ENCODE peak calls at places on chromosomes 3 and 15, in five cellular contexts. F, I, H, J and S are unnamed samples.

GRCh38 chr3:195131149-195131548 is 139.8 kb downstream of the XXYLT1 start:
- DNase-seq in F (peak), I (no peak), H (no peak), J (no peak), S (no peak)

GRCh38 chr3:134799393-134799792 is 4.3 kb downstream of the EPHB1 start:
- DNase-seq in F (no peak), I (peak), H (peak), J (no peak), S (no peak)

GRCh38 chr3:194259982-194260856 is 90.9 kb downstream of the CPN2 start:
- DNase-seq in F (no peak), I (no peak), H (peak), J (no peak), S (no peak)

GRCh38 chr3:32410367-32411246 is 19.0 kb downstream of the CMTM7 start:
- DNase-seq in F (no peak), I (no peak), H (no peak), J (no peak), S (no peak)

GRCh38 chr3:87206070-87206469 is 21.0 kb upstream of the CHMP2B start:
- DNase-seq in F (peak), I (no peak), H (peak), J (no peak), S (no peak)

GRCh38 chr3:172355836-172356235 is 92.4 kb downstream of the GHSR start:
- DNase-seq in F (peak), I (no peak), H (peak), J (no peak), S (no peak)

GRCh38 chr3:94269763-94270162 is 206.9 kb downstream of the NSUN3 start:
- DNase-seq in F (no peak), I (no peak), H (no peak), J (no peak), S (no peak)

GRCh38 chr15:62964251-62964650 is 78.3 kb upstream of the TPM1 start:
- DNase-seq in F (no peak), I (no peak), H (peak), J (no peak), S (no peak)

GRCh38 chr3:124845406-124845805 is 41.8 kb downstream of the ITGB5 start:
- DNase-seq in F (peak), I (no peak), H (peak), J (no peak), S (no peak)

GRCh38 chr3:189142527-189142926 is 29.2 kb upstream of the TPRG1 start:
- DNase-seq in F (no peak), I (no peak), H (no peak), J (no peak), S (no peak)

GRCh38 chr3:71214797-71215196 is 368.7 kb downstream of the FOXP1 start:
- DNase-seq in F (no peak), I (no peak), H (no peak), J (no peak), S (no peak)

GRCh38 chr3:2908693-2909351 is 201.4 kb downstream of the IL5RA start:
- DNase-seq in F (no peak), I (no peak), H (no peak), J (no peak), S (no peak)

GRCh38 chr15:89750560-89751542 is at the start of gene MESP1:
- DNase-seq in F (peak), I (peak), H (peak), J (peak), S (peak)

GRCh38 chr3:126002189-126002588 is 33.2 kb downstream of the ROPN1B start:
- DNase-seq in F (no peak), I (no peak), H (no peak), J (no peak), S (no peak)

GRCh38 chr3:11976976-11977375 is 27.2 kb upstream of the SYN2 start:
- DNase-seq in F (no peak), I (no peak), H (no peak), J (no peak), S (no peak)

GRCh38 chr15:69311319-69311721 is 12.6 kb downstream of the PAQR5 start:
- DNase-seq in F (no peak), I (no peak), H (peak), J (no peak), S (no peak)

GRCh38 chr3:17775073-17775472 is 32.6 kb upstream of the TBC1D5 start:
- DNase-seq in F (no peak), I (no peak), H (no peak), J (no peak), S (no peak)

GRCh38 chr3:127848131-127849129 is 26.1 kb upstream of the MGLL start:
- DNase-seq in F (no peak), I (no peak), H (peak), J (no peak), S (no peak)

GRCh38 chr3:98994128-98994762 is 92.8 kb upstream of the DCBLD2 start:
- DNase-seq in F (peak), I (no peak), H (peak), J (no peak), S (no peak)

GRCh38 chr3:45171283-45171682 is 25.1 kb upstream of the CDCP1 start:
- DNase-seq in F (no peak), I (no peak), H (no peak), J (no peak), S (no peak)

GRCh38 chr3:172449468-172450149 is 1.4 kb upstream of the GHSR start:
- DNase-seq in F (peak), I (no peak), H (peak), J (no peak), S (no peak)

GRCh38 chr15:90571063-90571541 is 41.4 kb downstream of the CRTC3 start:
- DNase-seq in F (no peak), I (no peak), H (no peak), J (peak), S (no peak)

GRCh38 chr15:62124176-62124952 is 40.7 kb downstream of the C2CD4B start:
- DNase-seq in F (no peak), I (no peak), H (peak), J (peak), S (no peak)

GRCh38 chr15:68387288-68388143 is 44.4 kb downstream of the ITGA11 start:
- DNase-seq in F (no peak), I (peak), H (peak), J (no peak), S (no peak)

GRCh38 chr3:9808345-9809037 is 1.6 kb upstream of the TTLL3 start:
- DNase-seq in F (no peak), I (peak), H (peak), J (peak), S (peak)

GRCh38 chr15:53802672-53803071 is 43.2 kb upstream of the WDR72 start:
- DNase-seq in F (no peak), I (no peak), H (no peak), J (no peak), S (no peak)

GRCh38 chr3:78845605-78846004 is 922.2 kb downstream of the ROBO1 start:
- DNase-seq in F (no peak), I (no peak), H (no peak), J (no peak), S (no peak)

GRCh38 chr3:180223268-180223667 is 186.5 kb upstream of the PEX5L start:
- DNase-seq in F (no peak), I (no peak), H (no peak), J (no peak), S (no peak)

GRCh38 chr3:4850928-4851265 is 128.3 kb upstream of the BHLHE40 start:
- DNase-seq in F (no peak), I (no peak), H (no peak), J (no peak), S (peak)

GRCh38 chr3:16090711-16091110 is 83.8 kb upstream of the GALNT15 start:
- DNase-seq in F (no peak), I (no peak), H (peak), J (no peak), S (no peak)

GRCh38 chr3:39882111-39882510 is 72.7 kb downstream of the MYRIP start:
- DNase-seq in F (no peak), I (no peak), H (no peak), J (no peak), S (no peak)

GRCh38 chr15:29032229-29032625 is 146.5 kb downstream of the APBA2 start:
- DNase-seq in F (no peak), I (no peak), H (no peak), J (no peak), S (no peak)

GRCh38 chr3:183449391-183449790 is 21.0 kb upstream of the MCF2L2 start:
- DNase-seq in F (no peak), I (no peak), H (peak), J (peak), S (no peak)

GRCh38 chr3:53850895-53851294 is 4.5 kb downstream of the IL17RB start:
- DNase-seq in F (no peak), I (no peak), H (peak), J (no peak), S (no peak)

GRCh38 chr15:63232400-63232799 is 43.0 kb downstream of the RAB8B start:
- DNase-seq in F (no peak), I (no peak), H (no peak), J (peak), S (peak)

DNA sequence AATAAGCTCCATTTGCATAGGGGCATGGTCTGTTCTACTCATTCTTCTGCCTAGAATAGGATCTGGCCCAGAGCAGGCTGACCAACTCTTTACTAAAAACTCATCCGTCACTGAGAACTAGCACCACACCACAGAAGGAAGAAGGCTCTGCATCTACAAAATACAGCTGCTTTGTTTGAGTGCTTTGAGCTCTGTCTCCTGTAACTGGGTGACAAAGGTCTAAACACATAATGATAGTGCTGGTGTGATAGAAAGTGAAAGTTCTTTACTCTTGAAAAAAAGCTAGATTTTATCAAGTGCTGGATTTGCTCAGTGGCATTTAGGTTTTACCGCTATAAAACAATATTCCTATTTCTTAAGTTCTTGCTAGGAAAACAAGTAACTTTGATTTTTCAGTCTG is 140.7 kb downstream of the FHIT start:
- DNase-seq in F (no peak), I (no peak), H (no peak), J (no peak), S (no peak)
- H3K27ac ChIP-seq in F (no peak), I (no peak), H (no peak), J (no peak), S (no peak)

GRCh38 chr15:48577495-48577894 is 68.0 kb downstream of the FBN1 start:
- DNase-seq in F (peak), I (no peak), H (no peak), J (no peak), S (no peak)
- H3K27ac ChIP-seq in F (no peak), I (no peak), H (no peak), J (no peak), S (no peak)

GRCh38 chr15:65940618-65940909 is 71.3 kb downstream of the RAB11A start:
- DNase-seq in F (peak), I (no peak), H (peak), J (no peak), S (no peak)
- H3K27ac ChIP-seq in F (peak), I (no peak), H (no peak), J (no peak), S (no peak)

GRCh38 chr3:21859124-21859781 is 108.2 kb upstream of the ZNF385D start:
- DNase-seq in F (no peak), I (no peak), H (no peak), J (no peak), S (no peak)
- H3K27ac ChIP-seq in F (no peak), I (no peak), H (no peak), J (no peak), S (no peak)

GRCh38 chr15:71117906-71118305 is 2.6 kb downstream of the THSD4 start:
- DNase-seq in F (no peak), I (no peak), H (no peak), J (no peak), S (no peak)

GRCh38 chr15:71114887-71115566 is at the start of gene THSD4:
- DNase-seq in F (peak), I (peak), H (peak), J (peak), S (no peak)

GRCh38 chr15:71116942-71117341 is 1.7 kb downstream of the THSD4 start:
- DNase-seq in F (peak), I (no peak), H (no peak), J (no peak), S (no peak)

GRCh38 chr15:71115567-71116351 is 488 bp downstream of the THSD4 start:
- DNase-seq in F (peak), I (no peak), H (peak), J (no peak), S (no peak)

DNA sequence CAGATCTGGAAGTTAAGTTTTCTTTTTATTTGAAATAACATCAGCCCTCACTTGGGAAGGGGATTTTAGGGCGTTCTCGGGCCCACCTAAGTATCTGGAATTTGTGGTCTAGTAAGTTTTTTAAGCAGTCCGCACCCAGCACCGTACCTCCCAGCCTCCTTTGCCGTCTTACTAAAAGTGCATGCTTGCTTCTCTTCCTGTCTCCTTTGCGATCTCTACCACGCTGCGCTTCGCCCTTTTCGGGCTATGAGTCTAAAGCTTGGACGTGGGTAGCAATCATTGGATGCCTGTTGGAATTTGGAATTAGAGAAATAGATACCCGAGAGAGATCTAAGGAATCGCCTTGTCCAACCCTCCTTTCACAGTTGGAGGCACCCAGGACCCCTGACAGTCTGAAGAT is 1.1 kb downstream of the THSD4 start:
- DNase-seq in F (peak), I (no peak), H (peak), J (no peak), S (no peak)
- H3K27ac ChIP-seq in F (peak), I (no peak), H (peak), J (no peak), S (no peak)

GRCh38 chr3:102017784-102018183 is 168.5 kb downstream of the NFKBIZ start:
- DNase-seq in F (no peak), I (no peak), H (no peak), J (no peak), S (no peak)

GRCh38 chr3:102016417-102016816 is 167.1 kb downstream of the NFKBIZ start:
- DNase-seq in F (no peak), I (no peak), H (no peak), J (no peak), S (no peak)

GRCh38 chr3:102020670-102021069 is 171.4 kb downstream of the NFKBIZ start:
- DNase-seq in F (no peak), I (no peak), H (no peak), J (no peak), S (no peak)

GRCh38 chr3:102024270-102024904 is 175.1 kb downstream of the NFKBIZ start:
- DNase-seq in F (no peak), I (no peak), H (no peak), J (no peak), S (no peak)

DNA sequence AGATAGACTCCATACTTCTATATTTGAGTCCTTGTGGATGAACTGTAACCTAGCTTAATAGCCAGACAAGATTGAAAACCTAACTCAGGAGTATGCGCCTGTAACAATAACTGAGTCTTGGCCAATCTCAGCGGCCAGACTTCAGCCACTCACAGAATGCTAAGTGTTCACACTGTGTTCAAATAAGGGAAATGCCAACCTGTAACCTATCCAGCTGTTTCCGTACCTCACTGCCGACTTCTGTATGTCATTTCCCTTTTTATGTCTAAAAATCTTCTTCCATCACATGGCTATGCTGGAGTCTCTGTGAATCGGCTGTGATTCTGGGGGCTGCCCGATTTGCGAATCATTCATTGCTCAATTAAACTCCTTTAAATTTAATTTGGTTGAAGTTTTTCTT is 169.2 kb downstream of the NFKBIZ start:
- DNase-seq in F (no peak), I (no peak), H (no peak), J (no peak), S (no peak)
- H3K27ac ChIP-seq in F (no peak), I (no peak), H (no peak), J (no peak), S (no peak)

GRCh38 chr3:48507256-48508061 is 3.5 kb upstream of the SHISA5 start:
- DNase-seq in F (peak), I (peak), H (peak), J (peak), S (peak)
- H3K27ac ChIP-seq in F (peak), I (no peak), H (no peak), J (no peak), S (no peak)

DNA sequence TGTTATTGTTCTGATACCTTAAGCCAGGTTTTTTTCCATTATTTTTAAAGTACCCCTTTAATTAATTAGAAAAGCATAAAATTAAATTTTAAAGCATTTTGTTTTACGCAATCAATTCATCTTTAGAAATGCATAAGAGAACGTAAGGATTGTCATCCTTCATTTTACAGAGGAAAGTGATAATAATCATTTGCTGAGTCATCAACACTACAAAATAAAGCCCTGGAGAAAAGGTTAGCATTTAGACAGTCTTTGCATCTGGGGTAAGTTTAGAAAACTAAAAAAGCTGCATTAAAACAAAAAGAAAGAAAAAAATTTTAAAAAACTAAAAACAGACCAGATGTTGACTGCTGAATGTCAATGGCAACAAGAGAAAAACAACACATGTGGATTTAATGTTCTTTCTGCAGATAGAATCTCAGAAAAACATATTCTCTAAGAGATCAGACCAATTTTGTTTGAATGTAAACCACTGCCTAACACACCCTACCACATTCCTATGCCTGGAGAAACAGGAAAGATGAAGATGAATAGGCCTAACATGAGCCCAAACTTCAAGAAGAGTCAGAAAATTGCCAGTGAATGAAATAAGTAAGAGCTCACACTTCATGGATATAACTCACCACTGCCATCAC is 59.9 kb downstream of the SUCNR1 start:
- DNase-seq in F (no peak), I (no peak), H (no peak), J (no peak), S (no peak)
- H3K27ac ChIP-seq in F (no peak), I (no peak), H (no peak), J (no peak), S (no peak)

DNA sequence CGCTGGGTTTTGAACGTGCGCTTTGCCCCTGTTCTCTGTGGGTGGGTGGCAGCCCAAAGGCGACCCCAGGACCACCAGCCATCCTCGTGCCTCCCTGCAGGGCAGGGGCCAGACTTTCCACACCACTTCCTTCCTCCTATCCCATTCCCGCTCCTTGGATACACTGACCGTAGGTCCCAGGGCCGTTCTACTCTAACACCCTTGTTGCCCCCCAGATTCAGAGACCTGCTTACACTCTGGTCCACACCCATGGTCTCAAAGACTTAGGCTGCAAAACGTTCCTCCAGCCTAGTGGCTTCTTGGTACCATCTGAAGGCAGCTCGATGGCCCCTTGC is 318 bp upstream of the DCLK3 start:
- DNase-seq in F (no peak), I (no peak), H (no peak), J (no peak), S (no peak)
- H3K27ac ChIP-seq in F (no peak), I (no peak), H (no peak), J (no peak), S (no peak)